ENCODE peak calls at places on chromosome 15, in four cellular contexts. One of them, this sample, is unnamed.

GRCh38 chr15:75843618-75844610 is 667 bp downstream of the UBE2Q2 start:
- DNase-seq in body of pancreas: peak
- DNase-seq in naive thymus-derived CD8-positive, alpha-beta T cell: peak
- DNase-seq in ascending aorta: peak
- DNase-seq in this sample: peak

GRCh38 chr15:28005004-28005527 is 94.0 kb downstream of the OCA2 start:
- DNase-seq in body of pancreas: no peak
- DNase-seq in naive thymus-derived CD8-positive, alpha-beta T cell: no peak
- DNase-seq in ascending aorta: no peak
- DNase-seq in this sample: no peak

GRCh38 chr15:95990833-95991232 is 339.7 kb upstream of the NR2F2 start:
- DNase-seq in body of pancreas: no peak
- DNase-seq in naive thymus-derived CD8-positive, alpha-beta T cell: no peak
- DNase-seq in ascending aorta: no peak
- DNase-seq in this sample: no peak

GRCh38 chr15:75211436-75212199 is 9.9 kb downstream of the C15orf39 start:
- DNase-seq in body of pancreas: no peak
- DNase-seq in naive thymus-derived CD8-positive, alpha-beta T cell: no peak
- DNase-seq in ascending aorta: no peak
- DNase-seq in this sample: no peak

GRCh38 chr15:57550640-57551039 is 41.1 kb upstream of the MYZAP start:
- DNase-seq in body of pancreas: peak
- DNase-seq in naive thymus-derived CD8-positive, alpha-beta T cell: no peak
- DNase-seq in ascending aorta: no peak
- DNase-seq in this sample: peak

GRCh38 chr15:101024709-101025108 is 105.6 kb downstream of the LRRK1 start:
- DNase-seq in body of pancreas: no peak
- DNase-seq in naive thymus-derived CD8-positive, alpha-beta T cell: no peak
- DNase-seq in ascending aorta: peak
- DNase-seq in this sample: peak

GRCh38 chr15:32802296-32802936 is 84.6 kb downstream of the GREM1 start:
- DNase-seq in body of pancreas: no peak
- DNase-seq in naive thymus-derived CD8-positive, alpha-beta T cell: no peak
- DNase-seq in ascending aorta: no peak
- DNase-seq in this sample: no peak

GRCh38 chr15:35549567-35549966 is 3.6 kb upstream of the DPH6 start:
- DNase-seq in body of pancreas: no peak
- DNase-seq in naive thymus-derived CD8-positive, alpha-beta T cell: no peak
- DNase-seq in ascending aorta: no peak
- DNase-seq in this sample: no peak

GRCh38 chr15:28001641-28002040 is 97.5 kb downstream of the OCA2 start:
- DNase-seq in body of pancreas: no peak
- DNase-seq in naive thymus-derived CD8-positive, alpha-beta T cell: no peak
- DNase-seq in ascending aorta: no peak
- DNase-seq in this sample: no peak

GRCh38 chr15:71109130-71109529 is 6.1 kb upstream of the THSD4 start:
- DNase-seq in body of pancreas: no peak
- DNase-seq in naive thymus-derived CD8-positive, alpha-beta T cell: no peak
- DNase-seq in ascending aorta: no peak
- DNase-seq in this sample: no peak

GRCh38 chr15:40578892-40579291 is 9.8 kb downstream of the RPUSD2 start:
- DNase-seq in body of pancreas: no peak
- DNase-seq in naive thymus-derived CD8-positive, alpha-beta T cell: no peak
- DNase-seq in ascending aorta: no peak
- DNase-seq in this sample: no peak

GRCh38 chr15:74144153-74144775 is 13.9 kb downstream of the ISLR2 start:
- DNase-seq in body of pancreas: no peak
- DNase-seq in naive thymus-derived CD8-positive, alpha-beta T cell: no peak
- DNase-seq in ascending aorta: no peak
- DNase-seq in this sample: no peak

GRCh38 chr15:59687831-59688230 is 1.3 kb downstream of the BNIP2 start:
- DNase-seq in body of pancreas: no peak
- DNase-seq in naive thymus-derived CD8-positive, alpha-beta T cell: no peak
- DNase-seq in ascending aorta: no peak
- DNase-seq in this sample: no peak

GRCh38 chr15:44711089-44711355 is at the start of gene PATL2:
- DNase-seq in body of pancreas: no peak
- DNase-seq in naive thymus-derived CD8-positive, alpha-beta T cell: no peak
- DNase-seq in ascending aorta: no peak
- DNase-seq in this sample: no peak

GRCh38 chr15:44490628-44491027 is 46.3 kb upstream of the EIF3J start:
- DNase-seq in body of pancreas: no peak
- DNase-seq in naive thymus-derived CD8-positive, alpha-beta T cell: no peak
- DNase-seq in ascending aorta: no peak
- DNase-seq in this sample: no peak

GRCh38 chr15:28271697-28272250 is 50.2 kb downstream of the HERC2 start:
- DNase-seq in body of pancreas: peak
- DNase-seq in naive thymus-derived CD8-positive, alpha-beta T cell: no peak
- DNase-seq in ascending aorta: no peak
- DNase-seq in this sample: no peak

GRCh38 chr15:74920472-74920871 is 13.8 kb upstream of the FAM219B start:
- DNase-seq in body of pancreas: no peak
- DNase-seq in naive thymus-derived CD8-positive, alpha-beta T cell: no peak
- DNase-seq in ascending aorta: no peak
- DNase-seq in this sample: no peak

GRCh38 chr15:31098953-31099740 is 2.4 kb downstream of the TRPM1 start:
- DNase-seq in body of pancreas: no peak
- DNase-seq in naive thymus-derived CD8-positive, alpha-beta T cell: no peak
- DNase-seq in ascending aorta: no peak
- DNase-seq in this sample: no peak

GRCh38 chr15:92907229-92907628 is 7.1 kb downstream of the CHD2 start:
- DNase-seq in body of pancreas: no peak
- DNase-seq in naive thymus-derived CD8-positive, alpha-beta T cell: no peak
- DNase-seq in ascending aorta: no peak
- DNase-seq in this sample: no peak

GRCh38 chr15:88431441-88431840 is 35.7 kb downstream of the MRPL46 start:
- DNase-seq in body of pancreas: no peak
- DNase-seq in naive thymus-derived CD8-positive, alpha-beta T cell: no peak
- DNase-seq in ascending aorta: no peak
- DNase-seq in this sample: no peak

GRCh38 chr15:78944202-78944625 is 632 bp downstream of the CTSH start:
- DNase-seq in body of pancreas: peak
- DNase-seq in naive thymus-derived CD8-positive, alpha-beta T cell: no peak
- DNase-seq in ascending aorta: no peak
- DNase-seq in this sample: no peak